ENCODE peak calls at places on chromosomes 12 and 14, in seven cellular contexts. One of them, this sample, is unnamed.

GRCh38 chr12:77924703-77925102 is 94.0 kb downstream of the NAV3 start:
- DNase-seq in AG04449: peak; percentile 59
- DNase-seq in WTC11: no peak
- DNase-seq in Panc1: no peak
- DNase-seq in lower leg skin: no peak
- DNase-seq in AG04450: no peak
- DNase-seq in cardiac fibroblast: no peak
- DNase-seq in this sample: no peak

GRCh38 chr12:46608431-46609280 is 217.1 kb downstream of the SLC38A4 start:
- DNase-seq in lower leg skin: no peak
- DNase-seq in Panc1: no peak
- DNase-seq in AG04450: no peak
- DNase-seq in WTC11: no peak
- DNase-seq in cardiac fibroblast: peak; percentile 36
- DNase-seq in AG04449: peak; percentile 59
- DNase-seq in this sample: no peak

GRCh38 chr12:132245521-132246101 is 83.8 kb downstream of the GALNT9 start:
- DNase-seq in AG04449: no peak
- DNase-seq in cardiac fibroblast: no peak
- DNase-seq in WTC11: no peak
- DNase-seq in Panc1: no peak
- DNase-seq in lower leg skin: no peak
- DNase-seq in AG04450: no peak
- DNase-seq in this sample: no peak

GRCh38 chr14:31169877-31170276 is 37.7 kb downstream of the HECTD1 start:
- DNase-seq in cardiac fibroblast: no peak
- DNase-seq in AG04449: no peak
- DNase-seq in lower leg skin: no peak
- DNase-seq in Panc1: no peak
- DNase-seq in WTC11: no peak
- DNase-seq in AG04450: no peak
- DNase-seq in this sample: no peak

GRCh38 chr14:21109377-21110260 is 8.8 kb downstream of the TMEM253 start:
- DNase-seq in cardiac fibroblast: no peak
- DNase-seq in lower leg skin: peak; percentile 42
- DNase-seq in AG04450: no peak
- DNase-seq in AG04449: no peak
- DNase-seq in WTC11: no peak
- DNase-seq in Panc1: no peak
- DNase-seq in this sample: no peak

GRCh38 chr14:88553886-88554457 is 835 bp downstream of the PTPN21 start:
- DNase-seq in cardiac fibroblast: peak; percentile 28
- DNase-seq in Panc1: no peak
- DNase-seq in WTC11: no peak
- DNase-seq in lower leg skin: no peak
- DNase-seq in AG04450: no peak
- DNase-seq in AG04449: no peak
- DNase-seq in this sample: no peak

GRCh38 chr14:86787782-86788181 is 1205.2 kb downstream of the GALC start:
- DNase-seq in lower leg skin: no peak
- DNase-seq in AG04450: peak; percentile 45
- DNase-seq in AG04449: peak; percentile 57
- DNase-seq in Panc1: no peak
- DNase-seq in cardiac fibroblast: peak; percentile 4
- DNase-seq in WTC11: no peak
- DNase-seq in this sample: no peak

GRCh38 chr14:101077511-101078074 is 174.1 kb upstream of the RTL1 start:
- DNase-seq in WTC11: peak; percentile 73
- DNase-seq in cardiac fibroblast: no peak
- DNase-seq in AG04449: no peak
- DNase-seq in lower leg skin: no peak
- DNase-seq in Panc1: no peak
- DNase-seq in AG04450: no peak
- DNase-seq in this sample: no peak

GRCh38 chr14:37992489-37992888 is 215.2 kb upstream of the SSTR1 start:
- DNase-seq in Panc1: no peak
- DNase-seq in WTC11: no peak
- DNase-seq in cardiac fibroblast: no peak
- DNase-seq in AG04449: no peak
- DNase-seq in lower leg skin: no peak
- DNase-seq in AG04450: no peak
- DNase-seq in this sample: no peak

GRCh38 chr12:42296503-42297109 is 29.3 kb downstream of the ZCRB1 start:
- DNase-seq in AG04450: no peak
- DNase-seq in cardiac fibroblast: peak; percentile 34
- DNase-seq in lower leg skin: no peak
- DNase-seq in AG04449: no peak
- DNase-seq in WTC11: no peak
- DNase-seq in Panc1: no peak
- DNase-seq in this sample: no peak

GRCh38 chr14:73661872-73662271 is 17.1 kb downstream of the DNAL1 start:
- DNase-seq in lower leg skin: no peak
- DNase-seq in WTC11: no peak
- DNase-seq in AG04450: peak; percentile 3
- DNase-seq in cardiac fibroblast: peak; percentile 28
- DNase-seq in Panc1: no peak
- DNase-seq in AG04449: no peak
- DNase-seq in this sample: no peak

GRCh38 chr12:47805417-47805816 is 14.3 kb downstream of the HDAC7 start:
- DNase-seq in AG04450: no peak
- DNase-seq in lower leg skin: no peak
- DNase-seq in Panc1: no peak
- DNase-seq in cardiac fibroblast: no peak
- DNase-seq in WTC11: no peak
- DNase-seq in AG04449: no peak
- DNase-seq in this sample: no peak

GRCh38 chr14:69719501-69719951 is 47.4 kb upstream of the SRSF5 start:
- DNase-seq in cardiac fibroblast: peak; percentile 100
- DNase-seq in Panc1: no peak
- DNase-seq in AG04449: peak; percentile 90
- DNase-seq in AG04450: peak; percentile 76
- DNase-seq in lower leg skin: no peak
- DNase-seq in WTC11: peak; percentile 33
- DNase-seq in this sample: no peak

GRCh38 chr12:54251667-54252284 is 28.1 kb downstream of the CBX5 start:
- DNase-seq in Panc1: no peak
- DNase-seq in cardiac fibroblast: peak; percentile 73
- DNase-seq in AG04450: no peak
- DNase-seq in WTC11: no peak
- DNase-seq in lower leg skin: no peak
- DNase-seq in AG04449: no peak
- DNase-seq in this sample: no peak

GRCh38 chr12:116920939-116921338 is 10.2 kb downstream of the FBXW8 start:
- DNase-seq in Panc1: no peak
- DNase-seq in WTC11: no peak
- DNase-seq in AG04449: no peak
- DNase-seq in lower leg skin: no peak
- DNase-seq in AG04450: no peak
- DNase-seq in cardiac fibroblast: no peak
- DNase-seq in this sample: no peak

GRCh38 chr12:14373202-14373601 is 7.7 kb downstream of the ATF7IP start:
- DNase-seq in lower leg skin: no peak
- DNase-seq in WTC11: no peak
- DNase-seq in AG04449: no peak
- DNase-seq in Panc1: no peak
- DNase-seq in cardiac fibroblast: peak; percentile 87
- DNase-seq in AG04450: peak; percentile 61
- DNase-seq in this sample: no peak

GRCh38 chr12:92234533-92234932 is 88.9 kb upstream of the BTG1 start:
- DNase-seq in AG04450: no peak
- DNase-seq in lower leg skin: no peak
- DNase-seq in AG04449: no peak
- DNase-seq in WTC11: no peak
- DNase-seq in Panc1: no peak
- DNase-seq in cardiac fibroblast: no peak
- DNase-seq in this sample: no peak

GRCh38 chr12:104695453-104696148 is 238.9 kb downstream of the CHST11 start:
- DNase-seq in cardiac fibroblast: peak; percentile 96
- DNase-seq in AG04450: peak; percentile 59
- DNase-seq in lower leg skin: no peak
- DNase-seq in WTC11: no peak
- DNase-seq in Panc1: no peak
- DNase-seq in AG04449: peak; percentile 65
- DNase-seq in this sample: peak; percentile 70

DNA sequence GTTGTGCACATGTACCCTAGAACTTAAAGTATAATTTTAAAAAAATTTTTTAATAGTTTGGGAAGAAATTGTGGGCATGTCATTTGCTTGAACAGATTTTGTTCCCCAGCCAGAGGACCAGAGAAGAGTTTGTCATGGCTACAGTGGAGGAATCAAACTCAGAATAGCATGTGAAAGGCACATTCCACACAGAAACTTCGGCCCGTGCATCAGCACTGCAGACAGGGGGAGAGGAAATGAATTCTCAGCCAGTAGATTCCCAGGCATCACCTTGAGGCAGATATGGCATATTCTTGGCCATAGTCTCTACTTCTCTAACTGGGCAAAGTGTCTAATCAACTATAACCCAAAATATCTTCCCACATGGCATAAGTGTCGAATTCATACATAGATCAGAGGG is 153.3 kb downstream of the PRKCH start:
- DNase-seq in cardiac fibroblast: peak; percentile 49
- DNase-seq in Panc1: no peak
- DNase-seq in lower leg skin: no peak
- DNase-seq in AG04450: no peak
- DNase-seq in AG04449: no peak
- DNase-seq in WTC11: no peak
- DNase-seq in this sample: no peak
- TF ChIP-seq CTCF in cardiac fibroblast: peak; percentile 5
- TF ChIP-seq CTCF in Panc1: no peak
- TF ChIP-seq CTCF in lower leg skin: no peak
- TF ChIP-seq CTCF in AG04450: no peak
- TF ChIP-seq CTCF in AG04449: no peak
- TF ChIP-seq CTCF in WTC11: no peak
- TF ChIP-seq CTCF in this sample: no peak

GRCh38 chr14:54342806-54343205 is 54.0 kb upstream of the CDKN3 start:
- DNase-seq in lower leg skin: no peak
- DNase-seq in AG04450: no peak
- DNase-seq in Panc1: no peak
- DNase-seq in AG04449: no peak
- DNase-seq in WTC11: no peak
- DNase-seq in cardiac fibroblast: no peak
- DNase-seq in this sample: no peak

GRCh38 chr14:54335569-54336155 is 61.1 kb upstream of the CDKN3 start:
- DNase-seq in AG04449: no peak
- DNase-seq in lower leg skin: no peak
- DNase-seq in AG04450: no peak
- DNase-seq in Panc1: no peak
- DNase-seq in cardiac fibroblast: no peak
- DNase-seq in WTC11: no peak
- DNase-seq in this sample: no peak

GRCh38 chr14:54339771-54340170 is 57.0 kb upstream of the CDKN3 start:
- DNase-seq in WTC11: no peak
- DNase-seq in AG04449: no peak
- DNase-seq in AG04450: no peak
- DNase-seq in cardiac fibroblast: no peak
- DNase-seq in lower leg skin: no peak
- DNase-seq in Panc1: no peak
- DNase-seq in this sample: no peak

GRCh38 chr14:54337314-54337713 is 59.5 kb upstream of the CDKN3 start:
- DNase-seq in cardiac fibroblast: no peak
- DNase-seq in Panc1: no peak
- DNase-seq in WTC11: no peak
- DNase-seq in AG04450: no peak
- DNase-seq in AG04449: no peak
- DNase-seq in lower leg skin: no peak
- DNase-seq in this sample: no peak

DNA sequence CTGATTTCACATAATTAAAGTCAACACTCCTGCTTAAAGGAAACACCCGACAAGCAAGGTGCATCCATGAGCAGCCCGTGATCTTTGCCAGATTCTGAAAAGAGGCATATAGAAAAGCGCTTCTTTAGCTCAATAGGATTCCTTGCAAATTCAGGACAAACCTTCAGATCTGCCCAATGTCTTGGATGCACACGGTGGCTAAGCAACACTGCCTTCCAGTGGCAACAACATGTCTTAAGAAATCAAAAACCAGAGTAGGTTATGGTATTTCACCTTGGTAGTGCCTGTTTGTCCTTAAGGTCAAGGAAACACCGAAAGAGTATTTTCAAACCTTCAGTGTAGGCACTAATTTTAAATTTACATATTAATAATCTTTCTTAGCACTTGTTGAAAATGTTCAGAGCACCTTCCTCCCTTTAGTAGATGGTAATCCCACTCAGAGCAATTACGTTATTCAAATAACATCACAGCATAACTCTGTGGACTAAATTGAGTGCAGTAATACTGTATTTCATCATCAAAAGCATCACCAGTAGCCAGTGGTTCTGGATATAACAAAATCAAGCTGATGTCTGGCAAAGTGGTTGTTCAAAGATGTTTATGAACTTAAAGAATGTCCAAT is 58.0 kb upstream of the CDKN3 start:
- DNase-seq in AG04450: peak; percentile 15
- DNase-seq in Panc1: no peak
- DNase-seq in WTC11: no peak
- DNase-seq in AG04449: no peak
- DNase-seq in lower leg skin: no peak
- DNase-seq in cardiac fibroblast: peak; percentile 62
- DNase-seq in this sample: no peak
- TF ChIP-seq CTCF in AG04450: peak; percentile 55
- TF ChIP-seq CTCF in Panc1: peak; percentile 59
- TF ChIP-seq CTCF in WTC11: no peak
- TF ChIP-seq CTCF in AG04449: peak; percentile 59
- TF ChIP-seq CTCF in lower leg skin: no peak
- TF ChIP-seq CTCF in cardiac fibroblast: peak; percentile 54
- TF ChIP-seq CTCF in this sample: no peak

DNA sequence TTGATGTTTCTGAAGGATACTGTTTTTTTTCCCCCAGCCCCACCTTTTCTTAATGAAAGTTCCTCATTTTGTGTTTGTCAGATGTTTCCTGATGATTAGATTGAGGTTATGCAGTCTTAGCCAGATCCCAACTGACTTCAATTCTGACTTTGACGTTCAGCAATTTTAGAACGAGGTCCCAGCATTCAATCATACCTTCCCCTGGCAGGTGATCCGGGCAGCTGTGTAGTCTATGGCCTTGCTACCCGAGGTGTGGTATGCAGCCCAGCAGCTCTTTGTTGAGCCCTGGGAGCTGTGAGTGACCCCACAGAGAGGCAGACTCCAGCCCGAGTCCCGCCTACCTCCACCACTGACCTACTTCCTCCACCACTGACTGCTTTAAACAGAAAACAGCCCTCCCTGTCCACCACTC is 82.7 kb downstream of the LGMN start:
- DNase-seq in Panc1: no peak
- DNase-seq in lower leg skin: no peak
- DNase-seq in cardiac fibroblast: no peak
- DNase-seq in WTC11: no peak
- DNase-seq in AG04449: no peak
- DNase-seq in AG04450: no peak
- DNase-seq in this sample: no peak
- TF ChIP-seq CTCF in Panc1: no peak
- TF ChIP-seq CTCF in lower leg skin: no peak
- TF ChIP-seq CTCF in cardiac fibroblast: no peak
- TF ChIP-seq CTCF in WTC11: no peak
- TF ChIP-seq CTCF in AG04449: no peak
- TF ChIP-seq CTCF in AG04450: no peak
- TF ChIP-seq CTCF in this sample: no peak

DNA sequence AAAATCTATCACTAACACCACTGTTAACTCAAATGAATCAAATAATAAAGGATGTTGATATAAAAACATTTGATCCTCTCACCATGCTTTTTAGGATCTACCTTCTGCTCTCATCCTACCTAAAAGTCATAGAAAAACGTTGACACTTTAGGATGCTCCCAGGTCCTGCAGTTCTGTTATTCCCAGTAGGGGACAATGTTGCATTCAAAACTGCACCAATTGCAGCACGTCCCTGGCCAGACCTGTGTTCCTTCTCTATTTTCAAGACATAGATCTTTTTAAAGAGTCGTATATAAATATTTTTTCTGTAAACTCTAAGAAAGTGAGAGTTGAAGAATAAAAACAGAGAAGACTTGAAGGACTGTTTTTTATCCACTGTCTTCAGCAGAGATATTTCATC is 8.8 kb downstream of the AICDA start:
- DNase-seq in cardiac fibroblast: no peak
- DNase-seq in AG04450: no peak
- DNase-seq in WTC11: no peak
- DNase-seq in Panc1: no peak
- DNase-seq in AG04449: no peak
- DNase-seq in lower leg skin: no peak
- DNase-seq in this sample: no peak
- TF ChIP-seq CTCF in cardiac fibroblast: peak; percentile 28
- TF ChIP-seq CTCF in AG04450: no peak
- TF ChIP-seq CTCF in WTC11: no peak
- TF ChIP-seq CTCF in Panc1: peak; percentile 19
- TF ChIP-seq CTCF in AG04449: no peak
- TF ChIP-seq CTCF in lower leg skin: no peak
- TF ChIP-seq CTCF in this sample: no peak